ENCODE peak calls at places on chromosomes 13 and 19, in four cellular contexts. U, C, I and D are unnamed samples.

GRCh38 chr19:55640043-55640576 is 692 bp upstream of the ZNF580 start:
- DNase-seq in U (peak; percentile 77), C (no peak), I (peak; percentile 60), D (peak; percentile 42)

GRCh38 chr19:56333506-56333905 is 18.9 kb upstream of the ZSCAN5A start:
- DNase-seq in U (peak; percentile 30), C (no peak), I (peak; percentile 59), D (no peak)

GRCh38 chr19:44648536-44649370 is 5.0 kb downstream of the PVR start:
- DNase-seq in U (no peak), C (no peak), I (no peak), D (no peak)

GRCh38 chr19:6278740-6279619 is 795 bp downstream of the MLLT1 start:
- DNase-seq in U (peak; percentile 8), C (no peak), I (peak; percentile 11), D (no peak)

GRCh38 chr13:37429976-37430375 is 168.6 kb downstream of the POSTN start:
- DNase-seq in U (no peak), C (no peak), I (no peak), D (no peak)

GRCh38 chr19:10751109-10751972 is 33.5 kb downstream of the DNM2 start:
- DNase-seq in U (no peak), C (no peak), I (no peak), D (peak; percentile 54)

GRCh38 chr13:65940720-65941119 is 1289.4 kb downstream of the PCDH9 start:
- DNase-seq in U (no peak), C (no peak), I (no peak), D (no peak)

GRCh38 chr13:50128406-50129048 is 113.3 kb downstream of the KCNRG start:
- DNase-seq in U (no peak), C (no peak), I (no peak), D (no peak)

GRCh38 chr19:40744554-40745401 is 5.5 kb downstream of the ACTMAP start:
- DNase-seq in U (peak; percentile 23), C (no peak), I (no peak), D (no peak)

GRCh38 chr13:29923554-29924481 is 73.4 kb upstream of the UBL3 start:
- DNase-seq in U (peak; percentile 40), C (no peak), I (peak; percentile 46), D (peak; percentile 10)

GRCh38 chr19:22527554-22527953 is 105.4 kb upstream of the ZNF98 start:
- DNase-seq in U (no peak), C (no peak), I (no peak), D (no peak)

GRCh38 chr19:10699650-10700335 is 1.4 kb upstream of the QTRT1 start:
- DNase-seq in U (peak; percentile 72), C (peak; percentile 69), I (peak; percentile 73), D (peak; percentile 44)

GRCh38 chr13:33109801-33110200 is 93.6 kb downstream of the KL start:
- DNase-seq in U (no peak), C (no peak), I (no peak), D (no peak)

GRCh38 chr13:76035711-76036110 is 399.6 kb downstream of the LMO7 start:
- DNase-seq in U (no peak), C (no peak), I (no peak), D (no peak)

GRCh38 chr19:38988632-38989031 is 13.1 kb upstream of the FBXO17 start:
- DNase-seq in U (no peak), C (no peak), I (no peak), D (no peak)

GRCh38 chr13:96500953-96501352 is 411.0 kb downstream of the HS6ST3 start:
- DNase-seq in U (no peak), C (no peak), I (no peak), D (no peak)

GRCh38 chr13:97005631-97006262 is 11.5 kb upstream of the OXGR1 start:
- DNase-seq in U (no peak), C (no peak), I (no peak), D (no peak)

GRCh38 chr19:35124098-35125060 is 8.8 kb downstream of the FXYD3 start:
- DNase-seq in U (peak; percentile 85), C (peak; percentile 93), I (peak; percentile 70), D (peak; percentile 95)

GRCh38 chr13:95784891-95785290 is 108.0 kb downstream of the DNAJC3 start:
- DNase-seq in U (no peak), C (no peak), I (no peak), D (no peak)

GRCh38 chr13:49456156-49456555 is 12.1 kb downstream of the SETDB2 start:
- DNase-seq in U (no peak), C (no peak), I (no peak), D (no peak)

GRCh38 chr13:44197791-44198770 is 175.5 kb upstream of the SERP2 start:
- DNase-seq in U (no peak), C (no peak), I (no peak), D (no peak)

GRCh38 chr13:27472441-27472840 is 22.1 kb upstream of the MTIF3 start:
- DNase-seq in U (no peak), C (no peak), I (no peak), D (no peak)

GRCh38 chr13:42181381-42181953 is 90.5 kb upstream of the AKAP11 start:
- DNase-seq in U (no peak), C (no peak), I (no peak), D (no peak)

GRCh38 chr13:87999141-87999765 is 328.1 kb downstream of the SLITRK5 start:
- DNase-seq in U (no peak), C (no peak), I (no peak), D (no peak)

GRCh38 chr19:5828661-5829566 is 10.6 kb downstream of the FUT6 start:
- DNase-seq in U (no peak), C (no peak), I (no peak), D (no peak)

GRCh38 chr19:58550362-58551122 is 4.4 kb downstream of the CHMP2A start:
- DNase-seq in U (no peak), C (no peak), I (no peak), D (no peak)

GRCh38 chr19:43928820-43929219 is 6.3 kb downstream of the ZNF45 start:
- DNase-seq in U (no peak), C (no peak), I (no peak), D (no peak)

GRCh38 chr19:51441410-51442390 is 16.6 kb downstream of the SIGLEC8 start:
- DNase-seq in U (peak; percentile 68), C (no peak), I (peak; percentile 82), D (no peak)

GRCh38 chr19:30662211-30662861 is 290.2 kb downstream of the ZNF536 start:
- DNase-seq in U (no peak), C (no peak), I (no peak), D (no peak)